ENCODE peak calls at places on chromosomes 3 and 15, in ten cellular contexts. U, N, S, J, E, F, G, X, L and I are unnamed samples.

GRCh38 chr15:87080547-87080946 is 1000.9 kb downstream of the AGBL1 start:
- DNase-seq in U (no peak), N (no peak), S (no peak), J (no peak), E (no peak), F (no peak), G (no peak), X (no peak), L (no peak), I (no peak)

GRCh38 chr3:123787133-123787532 is 97.0 kb downstream of the MYLK start:
- DNase-seq in U (no peak), N (no peak), S (no peak), J (no peak), E (no peak), F (no peak), G (no peak), X (no peak), L (no peak), I (no peak)

GRCh38 chr3:42179110-42179725 is 86.8 kb downstream of the CCK start:
- DNase-seq in U (peak), N (no peak), S (peak), J (no peak), E (no peak), F (peak), G (no peak), X (no peak), L (no peak), I (no peak)

GRCh38 chr15:40439461-40440299 is 1.1 kb upstream of the BAHD1 start:
- DNase-seq in U (no peak), N (peak), S (no peak), J (no peak), E (peak), F (no peak), G (peak), X (no peak), L (no peak), I (peak)

GRCh38 chr15:62455441-62455921 is 290.4 kb upstream of the C2CD4B start:
- DNase-seq in U (peak), N (no peak), S (no peak), J (no peak), E (no peak), F (no peak), G (no peak), X (no peak), L (no peak), I (no peak)

GRCh38 chr3:197456271-197457091 is 99.3 kb downstream of the BDH1 start:
- DNase-seq in U (peak), N (peak), S (peak), J (peak), E (peak), F (peak), G (peak), X (no peak), L (peak), I (no peak)

GRCh38 chr3:17233398-17233800 is 348.6 kb downstream of the PLCL2 start:
- DNase-seq in U (peak), N (peak), S (peak), J (no peak), E (no peak), F (peak), G (peak), X (no peak), L (no peak), I (peak)

GRCh38 chr3:123951522-123952447 is 9.2 kb downstream of the CCDC14 start:
- DNase-seq in U (no peak), N (no peak), S (peak), J (no peak), E (no peak), F (no peak), G (no peak), X (no peak), L (no peak), I (no peak)